ENCODE peak calls at places on chromosome 21, in nine cellular contexts. O, J, P, D, E, V, Z, U and X are unnamed samples. For H3K9me3 and H3K4me1, the result is how much of the 10 kb centered on the place peaks cover.

GRCh38 chr21:27190601-27191000 is 223.7 kb upstream of the ADAMTS5 start:
- DNase-seq in Z (peak), D (peak), E (no peak), P (no peak), V (no peak), O (no peak), U (no peak), J (peak), X (no peak)

GRCh38 chr21:37207441-37208009 is 59.6 kb downstream of the VPS26C start:
- DNase-seq in P (no peak), U (no peak), E (no peak), J (peak), V (no peak), O (peak), Z (no peak), D (peak), X (no peak)

GRCh38 chr21:29091032-29091431 is 17.6 kb upstream of the CCT8 start:
- DNase-seq in D (peak), J (no peak), V (no peak), E (no peak), P (no peak), U (no peak), Z (peak), O (no peak), X (no peak)

GRCh38 chr21:32406405-32406804 is 6.1 kb upstream of the EVA1C start:
- DNase-seq in P (no peak), J (no peak), E (no peak), V (no peak), D (no peak), U (no peak), O (no peak), Z (no peak), X (no peak)

GRCh38 chr21:37593015-37593414 is 226.4 kb downstream of the DYRK1A start:
- DNase-seq in D (no peak), V (no peak), P (no peak), J (peak), O (no peak), U (no peak), Z (no peak), E (no peak), X (peak)

GRCh38 chr21:30030416-30030815 is 90.6 kb upstream of the GRIK1 start:
- DNase-seq in U (no peak), E (no peak), V (no peak), D (no peak), Z (no peak), P (no peak), O (no peak), J (no peak), X (no peak)

GRCh38 chr21:37821791-37822450 is 94.3 kb downstream of the KCNJ6 start:
- DNase-seq in Z (peak), V (no peak), E (no peak), O (no peak), U (no peak), P (no peak), D (no peak), J (no peak), X (no peak)

GRCh38 chr21:32131960-32132359 is 146.9 kb downstream of the MIS18A start:
- DNase-seq in U (no peak), Z (peak), E (no peak), J (no peak), O (no peak), V (peak), D (peak), P (no peak), X (no peak)

GRCh38 chr21:30186242-30186641 is 19.6 kb upstream of the CLDN17 start:
- DNase-seq in E (no peak), U (no peak), J (no peak), Z (no peak), O (no peak), P (no peak), D (no peak), V (no peak), X (no peak)

GRCh38 chr21:26846036-26846931 is 1.1 kb upstream of the ADAMTS1 start:
- DNase-seq in J (peak), O (peak), D (peak), V (peak), E (peak), Z (peak), U (no peak), P (no peak), X (peak)

GRCh38 chr21:33537212-33537611 is 4.7 kb downstream of the GART start:
- DNase-seq in J (no peak), P (no peak), V (no peak), O (no peak), D (no peak), E (no peak), Z (no peak), U (no peak), X (no peak)

GRCh38 chr21:32993894-32994293 is 31.8 kb upstream of the OLIG2 start:
- DNase-seq in J (no peak), P (no peak), O (no peak), D (no peak), E (no peak), U (no peak), Z (no peak), V (no peak), X (no peak)

GRCh38 chr21:28444131-28444530 is 548.5 kb downstream of the LTN1 start:
- DNase-seq in O (no peak), E (no peak), P (no peak), D (no peak), U (no peak), Z (no peak), V (no peak), J (no peak), X (no peak)

GRCh38 chr21:16074950-16075489 is 345.2 kb downstream of the USP25 start:
- DNase-seq in E (no peak), O (no peak), J (no peak), V (no peak), Z (no peak), P (no peak), D (no peak), U (no peak), X (no peak)

GRCh38 chr21:37232274-37233018 is 34.7 kb downstream of the VPS26C start:
- DNase-seq in J (no peak), P (no peak), E (no peak), Z (no peak), O (no peak), V (no peak), U (no peak), D (no peak), X (no peak)

GRCh38 chr21:41141031-41141457 is 26.9 kb upstream of the BACE2 start:
- DNase-seq in V (no peak), J (no peak), D (peak), Z (no peak), P (no peak), E (no peak), U (no peak), O (no peak), X (no peak)

DNA sequence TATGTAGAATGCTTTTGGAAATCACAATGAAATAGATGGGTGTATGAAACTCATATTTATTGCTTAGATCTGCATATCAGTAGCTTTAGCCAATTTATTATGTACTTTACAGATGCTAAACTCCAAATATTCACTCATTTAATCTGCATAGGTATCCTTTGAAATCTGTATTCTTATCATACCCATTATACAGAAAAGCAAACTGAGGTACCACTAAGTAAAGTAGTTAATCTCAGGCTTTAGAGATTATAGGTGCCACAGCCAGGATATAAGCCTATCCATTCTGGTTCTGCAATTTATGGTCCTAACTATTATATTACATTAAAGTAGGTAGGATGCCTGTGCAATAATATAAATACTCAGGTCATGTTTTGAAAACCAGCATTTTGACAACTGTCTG is 369.4 kb downstream of the NCAM2 start:
- DNase-seq in U (no peak), P (no peak), D (no peak), J (no peak), Z (no peak), V (no peak), E (no peak), O (no peak), X (no peak)
- H3K9me3 ChIP-seq in U (under half), P (under half), D (under half), J (under half), Z (under half), V (under half), E (under half), O (under half), X (under half)

DNA sequence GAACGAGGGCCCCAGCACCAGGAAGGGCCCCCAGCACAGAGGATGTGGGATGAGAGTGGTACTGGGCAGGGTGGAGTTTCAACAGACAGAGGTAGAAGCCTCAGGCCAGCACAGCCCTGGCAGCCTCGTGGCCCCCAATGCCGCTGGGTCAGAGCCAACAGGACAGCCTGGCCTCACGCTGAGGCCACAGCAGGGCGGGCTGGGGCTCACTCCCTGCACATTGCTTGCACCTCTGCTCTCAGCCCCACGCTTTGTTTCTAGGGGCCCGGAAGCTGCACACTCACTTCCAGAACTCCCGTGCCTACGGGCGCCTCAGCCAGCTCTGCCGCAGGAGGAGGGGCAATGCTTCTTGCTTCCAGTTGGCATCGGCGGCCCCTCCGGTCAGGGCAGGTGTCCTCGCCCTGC is 72.9 kb downstream of the SIK1 start:
- DNase-seq in V (no peak), O (no peak), E (no peak), D (no peak), J (no peak), U (no peak), P (no peak), Z (no peak), X (no peak)
- H3K4me3 ChIP-seq in V (no peak), O (no peak), E (no peak), D (no peak), J (no peak), U (no peak), P (no peak), Z (no peak), X (no peak)

DNA sequence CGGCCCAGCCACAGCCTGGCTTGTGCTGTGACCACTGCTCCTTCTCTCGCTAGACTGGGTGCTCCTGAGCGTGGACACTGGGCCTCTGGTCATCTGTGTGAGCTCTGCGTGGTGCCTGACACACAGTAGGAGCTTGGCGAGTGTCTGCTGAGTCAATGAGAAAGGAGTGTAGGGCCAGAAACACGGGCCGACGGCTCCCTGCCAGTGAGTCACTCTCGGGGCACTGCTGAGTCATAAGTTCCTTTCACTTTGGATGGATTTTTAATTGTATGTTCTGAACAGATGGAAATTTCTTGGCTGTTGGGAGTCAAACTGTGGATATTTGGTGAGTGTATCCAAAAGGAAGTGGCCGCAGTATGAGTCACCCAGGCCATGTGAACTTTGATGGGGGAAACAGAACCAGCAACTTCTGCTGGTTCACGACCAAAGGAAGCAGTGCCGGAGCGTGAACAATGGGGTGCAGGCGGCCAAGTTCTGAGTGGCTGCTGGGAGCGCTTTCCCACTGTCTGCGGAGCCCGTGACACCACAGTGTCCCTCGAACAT is 41.0 kb upstream of the COL18A1 start:
- DNase-seq in E (peak), D (peak), J (no peak), Z (peak), O (peak), U (no peak), V (peak), P (no peak), X (no peak)
- H3K4me1 ChIP-seq in E (under half), D (under half), J (under half), Z (under half), O (half or more), U (under half), V (half or more), P (under half), X (under half)

GRCh38 chr21:46065993-46066842 is 31.7 kb upstream of the COL6A2 start:
- DNase-seq in D (no peak), U (no peak), E (no peak), Z (peak), V (no peak), O (no peak), J (no peak), P (no peak), X (no peak)
- H3K9me3 ChIP-seq in D (under half), U (under half), E (under half), Z (under half), V (under half), O (under half), J (under half), P (under half), X (under half)

GRCh38 chr21:15062566-15062965 is 2.2 kb downstream of the NRIP1 start:
- DNase-seq in D (peak), E (no peak), J (no peak), P (no peak), Z (no peak), V (peak), U (peak), O (no peak), X (no peak)

GRCh38 chr21:15060776-15061175 is 4.0 kb downstream of the NRIP1 start:
- DNase-seq in J (no peak), E (no peak), U (no peak), Z (no peak), V (no peak), D (peak), O (no peak), P (no peak), X (no peak)

GRCh38 chr21:15059397-15059796 is 5.4 kb downstream of the NRIP1 start:
- DNase-seq in J (no peak), O (no peak), Z (no peak), P (no peak), E (no peak), V (no peak), U (no peak), D (no peak), X (no peak)

GRCh38 chr21:15061747-15062146 is 3.1 kb downstream of the NRIP1 start:
- DNase-seq in U (no peak), P (no peak), E (no peak), O (no peak), D (no peak), J (no peak), Z (no peak), V (no peak), X (no peak)

DNA sequence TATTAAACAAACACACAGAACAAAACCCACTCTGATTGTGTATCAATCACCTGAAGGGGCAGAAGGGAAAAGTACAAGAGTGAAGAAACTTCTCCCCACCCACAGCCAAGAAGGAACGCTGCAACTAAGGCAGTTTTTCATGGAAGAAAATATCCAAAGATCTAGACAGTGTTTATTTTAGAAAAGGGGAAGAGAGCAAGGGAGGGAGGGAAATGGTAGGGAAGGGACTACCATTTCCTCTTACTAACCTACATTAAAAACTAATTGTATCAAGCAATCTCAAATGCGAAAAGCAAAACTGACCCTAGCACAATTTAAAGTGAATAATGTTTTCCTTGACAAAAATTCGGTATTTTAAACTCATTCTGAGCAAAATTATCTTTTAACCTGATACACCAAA is 3.5 kb downstream of the NRIP1 start:
- DNase-seq in V (no peak), D (no peak), U (no peak), E (no peak), Z (no peak), P (no peak), O (no peak), J (no peak), X (no peak)
- H3K4me3 ChIP-seq in V (peak), D (peak), U (no peak), E (no peak), Z (peak), P (peak), O (peak), J (no peak), X (no peak)

GRCh38 chr21:34990842-34991241 is 58.3 kb downstream of the RUNX1 start:
- DNase-seq in P (no peak), E (no peak), O (no peak), U (no peak), Z (no peak), D (no peak), V (no peak), J (no peak), X (no peak)
- H3K4me1 ChIP-seq in P (under half), E (under half), O (under half), U (half or more), Z (under half), D (under half), V (under half), J (under half), X (under half)

GRCh38 chr21:18759267-18759666 is 355.7 kb upstream of the TMPRSS15 start:
- DNase-seq in Z (no peak), J (no peak), D (no peak), U (no peak), V (no peak), E (no peak), O (no peak), P (no peak), X (no peak)

GRCh38 chr21:18760247-18760646 is 356.7 kb upstream of the TMPRSS15 start:
- DNase-seq in Z (no peak), E (no peak), O (no peak), P (no peak), V (peak), D (peak), J (no peak), U (no peak), X (no peak)

GRCh38 chr21:18764720-18765119 is 361.1 kb upstream of the TMPRSS15 start:
- DNase-seq in V (no peak), Z (no peak), O (no peak), U (no peak), D (no peak), P (no peak), J (no peak), E (no peak), X (no peak)

GRCh38 chr21:18759751-18760161 is 356.2 kb upstream of the TMPRSS15 start:
- DNase-seq in P (no peak), V (peak), U (no peak), D (peak), J (no peak), Z (no peak), E (no peak), O (no peak), X (no peak)
- H3K9me3 ChIP-seq in P (under half), V (under half), U (under half), D (under half), J (under half), Z (under half), E (under half), O (under half), X (under half)

GRCh38 chr21:23881783-23882182 is 1725.5 kb downstream of the MRPL39 start:
- DNase-seq in D (no peak), E (no peak), J (no peak), U (no peak), V (no peak), P (no peak), Z (no peak), O (no peak), X (no peak)

GRCh38 chr21:23890652-23891051 is 1716.6 kb downstream of the MRPL39 start:
- DNase-seq in V (no peak), O (no peak), D (no peak), J (no peak), E (no peak), Z (no peak), U (no peak), P (no peak), X (no peak)

GRCh38 chr21:23887709-23888303 is 1719.5 kb downstream of the MRPL39 start:
- DNase-seq in D (no peak), U (peak), V (no peak), O (no peak), P (no peak), Z (no peak), J (no peak), E (no peak), X (no peak)

GRCh38 chr21:23886828-23887708 is 1720.2 kb downstream of the MRPL39 start:
- DNase-seq in O (no peak), U (no peak), E (no peak), P (no peak), J (no peak), Z (no peak), V (no peak), D (no peak), X (no peak)
- H3K4me3 ChIP-seq in O (no peak), U (no peak), E (no peak), P (peak), J (no peak), Z (no peak), V (no peak), D (no peak), X (no peak)

DNA sequence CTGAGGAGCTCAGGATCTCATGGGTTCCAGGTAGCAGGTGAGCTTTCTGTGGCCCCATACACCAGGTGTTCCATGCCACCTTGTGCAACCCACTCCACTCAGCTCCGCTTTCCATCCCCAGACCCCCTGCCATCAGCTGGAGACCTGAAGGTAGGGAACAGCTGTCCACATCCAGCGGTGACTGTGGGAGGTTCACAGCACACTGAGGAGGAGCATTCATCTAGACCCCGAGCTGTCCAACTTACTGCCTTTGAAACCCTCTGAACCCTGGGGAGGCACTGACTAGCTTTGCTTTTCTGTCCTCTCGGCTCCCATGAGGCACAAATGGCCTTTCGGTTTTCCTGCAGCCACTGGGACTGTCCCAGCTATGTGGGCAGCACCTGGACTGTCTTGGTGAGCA is 27.9 kb upstream of the ABCG1 start:
- DNase-seq in E (no peak), Z (no peak), O (no peak), U (no peak), J (no peak), V (no peak), D (no peak), P (no peak), X (no peak)
- H3K4me1 ChIP-seq in E (under half), Z (under half), O (under half), U (half or more), J (under half), V (under half), D (under half), P (under half), X (under half)